ENCODE peak calls at places on chromosome 6, in eight cellular contexts. E, M, R, A, B, Q, H and C are unnamed samples.

GRCh38 chr6:38510205-38510604 is 129.5 kb downstream of the BTBD9 start:
- DNase-seq in M (no peak), B (no peak), Q (no peak), H (no peak), E (no peak), R (no peak), A (peak), C (no peak)

GRCh38 chr6:163714179-163714578 is 299.7 kb downstream of the QKI start:
- DNase-seq in M (no peak), H (no peak), B (no peak), A (no peak), R (no peak), E (no peak), Q (no peak), C (no peak)

GRCh38 chr6:164531745-164532144 is 777.7 kb downstream of the C6orf118 start:
- DNase-seq in M (no peak), B (no peak), E (no peak), H (no peak), Q (no peak), A (peak), R (no peak), C (no peak)

GRCh38 chr6:127833336-127833735 is 67.5 kb downstream of the THEMIS start:
- DNase-seq in E (no peak), M (peak), A (no peak), R (no peak), B (no peak), H (no peak), Q (no peak), C (no peak)

GRCh38 chr6:149482542-149483261 is 2.1 kb downstream of the ZC3H12D start:
- DNase-seq in H (no peak), M (no peak), B (no peak), E (no peak), A (no peak), R (no peak), Q (no peak), C (no peak)

GRCh38 chr6:35298625-35299140 is 1.1 kb downstream of the DEF6 start:
- DNase-seq in H (no peak), A (no peak), E (no peak), B (no peak), R (no peak), M (no peak), Q (no peak), C (no peak)

GRCh38 chr6:33279971-33280511 is 3.1 kb downstream of the B3GALT4 start:
- DNase-seq in B (peak), Q (no peak), A (peak), R (no peak), M (peak), E (peak), H (no peak), C (peak)

GRCh38 chr6:111890981-111891380 is 17.7 kb upstream of the FYN start:
- DNase-seq in E (no peak), M (peak), Q (no peak), A (no peak), H (no peak), B (no peak), R (no peak), C (no peak)

GRCh38 chr6:66032626-66033025 is 325.6 kb upstream of the EYS start:
- DNase-seq in Q (no peak), M (no peak), A (no peak), B (no peak), E (no peak), H (no peak), R (no peak), C (no peak)

GRCh38 chr6:42315991-42316378 is 98.3 kb upstream of the MRPS10 start:
- DNase-seq in M (peak), Q (no peak), E (peak), B (no peak), R (no peak), A (peak), H (peak), C (no peak)

GRCh38 chr6:128806274-128806673 is 76.7 kb upstream of the LAMA2 start:
- DNase-seq in H (no peak), M (peak), B (no peak), R (no peak), E (no peak), A (no peak), Q (no peak), C (no peak)

GRCh38 chr6:4470698-4471210 is 305.4 kb upstream of the CDYL start:
- DNase-seq in E (no peak), A (no peak), B (no peak), H (no peak), R (no peak), M (no peak), Q (no peak), C (no peak)

GRCh38 chr6:132070356-132070755 is 119.2 kb upstream of the CCN2 start:
- DNase-seq in A (no peak), E (no peak), B (no peak), Q (no peak), R (no peak), M (no peak), H (no peak), C (no peak)

GRCh38 chr6:147173675-147174339 is 30.4 kb upstream of the STXBP5 start:
- DNase-seq in B (no peak), Q (no peak), H (no peak), A (no peak), M (no peak), E (no peak), R (no peak), C (no peak)

GRCh38 chr6:30888472-30889137 is 4.3 kb downstream of the DDR1 start:
- DNase-seq in Q (no peak), E (no peak), H (no peak), A (peak), B (peak), R (no peak), M (peak), C (no peak)

GRCh38 chr6:49118475-49118874 is 344.6 kb downstream of the MMUT start:
- DNase-seq in E (no peak), M (no peak), B (no peak), R (no peak), Q (no peak), H (no peak), A (no peak), C (no peak)

GRCh38 chr6:11795403-11795802 is 16.8 kb upstream of the ADTRP start:
- DNase-seq in M (no peak), Q (no peak), R (no peak), B (no peak), A (no peak), E (no peak), H (no peak), C (no peak)

GRCh38 chr6:40393641-40394040 is 193.5 kb downstream of the LRFN2 start:
- DNase-seq in R (no peak), H (no peak), M (no peak), A (peak), B (no peak), E (no peak), Q (no peak), C (no peak)

GRCh38 chr6:124961784-124962611 is at the start of gene RNF217:
- DNase-seq in H (peak), M (peak), B (peak), E (peak), A (peak), Q (no peak), R (no peak), C (peak)

GRCh38 chr6:167211870-167212715 is 54.3 kb upstream of the GPR31 start:
- DNase-seq in E (no peak), Q (no peak), R (no peak), B (no peak), A (no peak), M (no peak), H (no peak), C (no peak)

GRCh38 chr6:49325901-49326300 is 137.2 kb downstream of the MMUT start:
- DNase-seq in R (no peak), M (no peak), H (no peak), B (no peak), A (no peak), E (no peak), Q (no peak), C (no peak)

GRCh38 chr6:168013250-168013915 is 15.9 kb downstream of the KIF25 start:
- DNase-seq in R (no peak), E (no peak), H (no peak), A (no peak), B (no peak), M (no peak), Q (no peak), C (no peak)

GRCh38 chr6:54846243-54846856 is at the start of gene FAM83B:
- DNase-seq in A (no peak), M (no peak), B (peak), Q (no peak), E (peak), R (no peak), H (no peak), C (peak)

GRCh38 chr6:168288781-168289570 is 30.6 kb downstream of the DACT2 start:
- DNase-seq in Q (no peak), A (no peak), B (no peak), E (peak), H (no peak), R (no peak), M (no peak), C (no peak)

GRCh38 chr6:82441047-82441770 is 77.6 kb downstream of the TPBG start:
- DNase-seq in A (no peak), M (no peak), E (no peak), H (no peak), B (no peak), R (no peak), Q (no peak), C (no peak)

GRCh38 chr6:129744201-129744879 is 34.4 kb upstream of the ARHGAP18 start:
- DNase-seq in M (peak), R (no peak), A (peak), E (no peak), H (no peak), Q (no peak), B (no peak), C (peak)

GRCh38 chr6:102759415-102759814 is 1365.9 kb downstream of the GRIK2 start:
- DNase-seq in B (no peak), E (no peak), M (no peak), R (no peak), A (peak), Q (no peak), H (no peak), C (no peak)

GRCh38 chr6:100088009-100088408 is 94.0 kb upstream of the MCHR2 start:
- DNase-seq in B (no peak), H (no peak), M (peak), A (peak), R (no peak), E (no peak), Q (no peak), C (no peak)

GRCh38 chr6:14549319-14549770 is 431.8 kb downstream of the CD83 start:
- DNase-seq in E (no peak), Q (no peak), R (no peak), M (no peak), H (no peak), B (no peak), A (no peak), C (no peak)

GRCh38 chr6:114648847-114649246 is 306.0 kb upstream of the HS3ST5 start:
- DNase-seq in E (no peak), H (no peak), Q (no peak), B (no peak), M (no peak), R (no peak), A (no peak), C (no peak)

GRCh38 chr6:41045664-41046063 is 3.4 kb downstream of the TSPO2 start:
- DNase-seq in E (no peak), B (no peak), M (no peak), A (no peak), R (no peak), H (no peak), Q (no peak), C (no peak)